ENCODE peak calls at places on chromosomes 2 and 18, in ten cellular contexts. A is adrenal gland, K is NB4, G is GM12892, J is H54, Q is IMR-90, U is Peyer's patch, S is K562, B is A549, C is lower leg skin. R is an unnamed sample.

GRCh38 chr2:45691152-45691551 is 39.7 kb downstream of the PRKCE start:
- DNase-seq in A (peak), K (no peak), G (no peak), J (no peak), Q (no peak), U (peak), S (no peak), B (no peak), C (peak), R (no peak)

GRCh38 chr2:168851674-168852320 is 38.4 kb downstream of the SPC25 start:
- DNase-seq in A (peak), K (no peak), G (no peak), J (peak), Q (peak), U (no peak), S (peak), B (no peak), C (no peak), R (no peak)

GRCh38 chr2:38376346-38376682 is 759 bp downstream of the ATL2 start:
- DNase-seq in A (peak), K (peak), G (peak), J (peak), Q (peak), U (no peak), S (peak), B (peak), C (no peak), R (no peak)

GRCh38 chr2:237931205-237931721 is 35.6 kb upstream of the UBE2F start:
- DNase-seq in A (no peak), K (peak), G (no peak), J (no peak), Q (peak), U (no peak), S (no peak), B (no peak), C (no peak), R (no peak)

GRCh38 chr2:68828887-68829708 is 42.1 kb downstream of the BMP10 start:
- DNase-seq in A (peak), K (peak), G (no peak), J (peak), Q (peak), U (peak), S (peak), B (peak), C (peak), R (peak)

GRCh38 chr2:28199995-28200394 is 192.7 kb upstream of the FOSL2 start:
- DNase-seq in A (no peak), K (no peak), G (no peak), J (no peak), Q (peak), U (no peak), S (no peak), B (no peak), C (no peak), R (no peak)

GRCh38 chr18:2410688-2411087 is 160.6 kb downstream of the METTL4 start:
- DNase-seq in A (no peak), K (no peak), G (no peak), J (no peak), Q (no peak), U (no peak), S (no peak), B (no peak), C (no peak), R (no peak)

GRCh38 chr2:240557808-240558207 is at the start of gene ANKMY1:
- DNase-seq in A (peak), K (no peak), G (peak), J (no peak), Q (peak), U (peak), S (no peak), B (no peak), C (peak), R (peak)

GRCh38 chr2:226544581-226545210 is 254.9 kb downstream of the IRS1 start:
- DNase-seq in A (no peak), K (no peak), G (no peak), J (no peak), Q (peak), U (no peak), S (no peak), B (no peak), C (no peak), R (no peak)

GRCh38 chr2:190530211-190530639 is 4.3 kb downstream of the NEMP2 start:
- DNase-seq in A (no peak), K (peak), G (no peak), J (no peak), Q (peak), U (no peak), S (no peak), B (no peak), C (no peak), R (no peak)

GRCh38 chr2:37500031-37500430 is 155.6 kb downstream of the QPCT start:
- DNase-seq in A (no peak), K (no peak), G (no peak), J (no peak), Q (peak), U (no peak), S (no peak), B (no peak), C (no peak), R (no peak)

GRCh38 chr2:180927030-180927686 is 53.2 kb upstream of the UBE2E3 start:
- DNase-seq in A (no peak), K (no peak), G (no peak), J (no peak), Q (peak), U (no peak), S (no peak), B (no peak), C (no peak), R (no peak)

GRCh38 chr2:239607795-239608171 is 207.0 kb upstream of the HDAC4 start:
- DNase-seq in A (no peak), K (peak), G (no peak), J (no peak), Q (no peak), U (no peak), S (no peak), B (no peak), C (peak), R (peak)

GRCh38 chr2:69997296-69998184 is 36.1 kb upstream of the ASPRV1 start:
- DNase-seq in A (peak), K (peak), G (no peak), J (peak), Q (peak), U (no peak), S (peak), B (peak), C (peak), R (no peak)

GRCh38 chr2:23524261-23524706 is 139.3 kb downstream of the KLHL29 start:
- DNase-seq in A (peak), K (no peak), G (no peak), J (peak), Q (peak), U (no peak), S (no peak), B (no peak), C (peak), R (no peak)

GRCh38 chr2:65663831-65664407 is 231.5 kb upstream of the SPRED2 start:
- DNase-seq in A (no peak), K (peak), G (no peak), J (no peak), Q (no peak), U (no peak), S (no peak), B (no peak), C (no peak), R (no peak)

GRCh38 chr18:68822926-68823325 is 25.0 kb downstream of the CCDC102B start:
- DNase-seq in A (no peak), K (peak), G (no peak), J (no peak), Q (no peak), U (no peak), S (no peak), B (no peak), C (no peak), R (no peak)

GRCh38 chr2:8364668-8365067 is 317.2 kb upstream of the ID2 start:
- DNase-seq in A (no peak), K (no peak), G (no peak), J (no peak), Q (no peak), U (no peak), S (no peak), B (no peak), C (no peak), R (no peak)

GRCh38 chr2:238286987-238287386 is 1.4 kb downstream of the PER2 start:
- DNase-seq in A (peak), K (no peak), G (no peak), J (no peak), Q (no peak), U (no peak), S (no peak), B (no peak), C (no peak), R (no peak)

GRCh38 chr2:5535301-5535700 is 156.9 kb upstream of the SOX11 start:
- DNase-seq in A (no peak), K (no peak), G (no peak), J (no peak), Q (no peak), U (no peak), S (no peak), B (no peak), C (no peak), R (no peak)

GRCh38 chr2:237943395-237944094 is 23.3 kb upstream of the UBE2F start:
- DNase-seq in A (no peak), K (no peak), G (no peak), J (no peak), Q (no peak), U (no peak), S (no peak), B (no peak), C (no peak), R (no peak)

GRCh38 chr2:71385008-71385407 is 53.4 kb downstream of the ZNF638 start:
- DNase-seq in A (no peak), K (no peak), G (no peak), J (peak), Q (peak), U (no peak), S (no peak), B (no peak), C (no peak), R (no peak)

GRCh38 chr2:23905155-23905554 is 21.8 kb downstream of the ATAD2B start:
- DNase-seq in A (no peak), K (peak), G (no peak), J (no peak), Q (peak), U (no peak), S (no peak), B (no peak), C (no peak), R (no peak)

GRCh38 chr2:101341901-101342624 is 33.6 kb upstream of the RNF149 start:
- DNase-seq in A (peak), K (peak), G (peak), J (peak), Q (peak), U (peak), S (peak), B (peak), C (peak), R (peak)

GRCh38 chr2:60880633-60880987 is 764 bp upstream of the REL start:
- DNase-seq in A (no peak), K (no peak), G (no peak), J (no peak), Q (no peak), U (no peak), S (no peak), B (no peak), C (no peak), R (no peak)

GRCh38 chr18:51212606-51213005 is 15.1 kb upstream of the MEX3C start:
- DNase-seq in A (no peak), K (no peak), G (no peak), J (no peak), Q (no peak), U (no peak), S (no peak), B (no peak), C (no peak), R (no peak)

GRCh38 chr2:120252207-120253020 is at the start of gene RALB:
- DNase-seq in A (peak), K (peak), G (peak), J (peak), Q (peak), U (peak), S (peak), B (peak), C (peak), R (peak)
- TF ChIP-seq POLR2A in A (peak), K (peak), G (peak), J (peak), Q (peak), U (peak), S (peak), B (peak), C (no peak), R (peak)

DNA sequence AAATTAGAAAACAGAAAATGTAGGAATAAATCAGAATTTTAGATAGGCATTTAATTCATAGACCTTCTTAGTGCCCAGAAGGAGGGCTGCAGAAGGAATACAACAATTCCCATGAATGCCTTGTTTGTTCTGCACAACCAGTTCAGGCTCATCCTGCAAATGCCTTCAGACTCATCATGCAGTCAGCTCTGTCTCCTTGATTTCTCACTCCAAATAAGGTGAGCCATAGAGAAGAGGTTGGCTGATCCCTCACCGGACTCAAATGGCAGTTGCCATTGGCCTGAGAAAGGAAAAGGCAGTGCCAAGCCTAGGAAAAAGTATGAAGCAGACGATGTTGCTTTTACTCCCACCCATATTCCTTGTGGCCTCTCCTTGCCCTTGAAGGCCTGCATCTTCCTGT is 50.3 kb downstream of the DSC3 start:
- DNase-seq in A (no peak), K (no peak), G (no peak), J (no peak), Q (no peak), U (no peak), S (no peak), B (no peak), C (no peak), R (no peak)
- TF ChIP-seq POLR2A in A (no peak), K (no peak), G (no peak), J (no peak), Q (no peak), U (no peak), S (no peak), B (no peak), C (no peak), R (no peak)

GRCh38 chr2:54589340-54590215 is 133.5 kb downstream of the SPTBN1 start:
- DNase-seq in A (no peak), K (peak), G (no peak), J (no peak), Q (peak), U (peak), S (peak), B (no peak), C (no peak), R (peak)
- TF ChIP-seq POLR2A in A (no peak), K (no peak), G (no peak), J (no peak), Q (no peak), U (no peak), S (peak), B (no peak), C (no peak), R (no peak)

DNA sequence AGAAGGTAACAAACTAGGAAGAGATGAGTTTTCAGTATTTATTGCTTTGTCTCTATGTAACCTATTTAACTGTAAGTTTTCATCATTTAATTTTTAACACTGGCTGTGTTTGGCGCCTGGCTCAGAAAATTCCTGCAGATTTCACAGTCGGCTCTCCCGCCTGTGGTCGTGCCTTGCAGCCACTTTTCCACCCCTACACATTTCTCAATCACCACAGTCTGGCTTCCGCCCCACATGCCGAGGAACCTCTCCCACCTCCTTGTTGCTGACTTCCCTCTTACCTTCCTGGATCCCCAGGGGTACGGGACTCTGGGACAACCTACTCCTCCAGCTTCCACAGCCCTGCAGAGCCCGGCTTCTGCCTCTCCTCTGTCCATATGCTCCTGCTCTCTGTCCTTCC is 41.6 kb upstream of the MGAT4A start:
- DNase-seq in A (no peak), K (peak), G (no peak), J (no peak), Q (no peak), U (no peak), S (no peak), B (no peak), C (no peak), R (no peak)
- TF ChIP-seq POLR2A in A (no peak), K (no peak), G (no peak), J (no peak), Q (no peak), U (no peak), S (no peak), B (no peak), C (no peak), R (no peak)

GRCh38 chr2:233075141-233075965 is 15.2 kb downstream of the INPP5D start:
- DNase-seq in A (no peak), K (peak), G (no peak), J (no peak), Q (no peak), U (peak), S (no peak), B (no peak), C (peak), R (no peak)

GRCh38 chr2:233074106-233074505 is 14.0 kb downstream of the INPP5D start:
- DNase-seq in A (no peak), K (no peak), G (no peak), J (no peak), Q (no peak), U (peak), S (no peak), B (no peak), C (peak), R (no peak)

GRCh38 chr2:233079473-233079877 is 19.3 kb downstream of the INPP5D start:
- DNase-seq in A (no peak), K (no peak), G (no peak), J (no peak), Q (no peak), U (peak), S (no peak), B (no peak), C (peak), R (no peak)

GRCh38 chr2:233075966-233076339 is 15.8 kb downstream of the INPP5D start:
- DNase-seq in A (no peak), K (peak), G (no peak), J (no peak), Q (no peak), U (peak), S (no peak), B (no peak), C (peak), R (no peak)

DNA sequence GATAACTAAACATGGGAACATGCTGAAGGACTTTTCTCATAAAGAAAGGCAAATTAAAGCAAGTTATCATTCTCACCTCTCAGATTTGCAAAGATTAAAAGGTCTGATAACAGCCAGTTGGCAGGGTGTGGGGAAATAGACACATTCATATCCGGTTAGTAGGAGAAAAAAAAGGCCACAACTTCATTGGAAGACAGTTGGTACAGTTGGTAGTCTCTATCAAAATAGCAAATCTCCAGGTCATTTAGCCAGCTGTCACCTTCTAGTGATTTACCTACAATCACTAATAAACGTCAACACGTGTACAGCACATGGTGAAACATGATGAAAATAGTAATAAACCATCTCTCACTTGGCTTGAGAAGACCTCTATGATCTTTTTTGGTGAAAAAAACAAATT is 16.6 kb downstream of the INPP5D start:
- DNase-seq in A (no peak), K (peak), G (no peak), J (no peak), Q (no peak), U (no peak), S (no peak), B (no peak), C (peak), R (no peak)
- TF ChIP-seq POLR2A in A (no peak), K (no peak), G (no peak), J (no peak), Q (no peak), U (no peak), S (no peak), B (no peak), C (no peak), R (no peak)